ENCODE peak calls at places on chromosomes 13 and 19, in six cellular contexts. B is hypothalamus, A is NCI-H1436, U is EL, E is psoas muscle, X is neural crest cell. W is an unnamed sample.

GRCh38 chr13:40385858-40386180 is 280.6 kb downstream of the FOXO1 start:
- DNase-seq in B (no peak), A (no peak), U (no peak), E (no peak), X (no peak), W (no peak)

GRCh38 chr13:24127116-24127631 is 33.3 kb upstream of the SPATA13 start:
- DNase-seq in B (no peak), A (no peak), U (no peak), E (no peak), X (no peak), W (peak)

GRCh38 chr19:4503224-4504170 is 14.8 kb downstream of the PLIN4 start:
- DNase-seq in B (no peak), A (no peak), U (no peak), E (no peak), X (no peak), W (no peak)

GRCh38 chr13:40388617-40389016 is 277.8 kb downstream of the FOXO1 start:
- DNase-seq in B (no peak), A (no peak), U (peak), E (no peak), X (no peak), W (peak)

GRCh38 chr19:47232422-47233211 is 1.6 kb upstream of the BBC3 start:
- DNase-seq in B (no peak), A (no peak), U (peak), E (no peak), X (no peak), W (peak)

GRCh38 chr19:48271531-48272151 is 1.8 kb downstream of the ZNF114 start:
- DNase-seq in B (peak), A (peak), U (peak), E (peak), X (peak), W (no peak)

GRCh38 chr13:30157616-30157993 is 149.7 kb downstream of the KATNAL1 start:
- DNase-seq in B (no peak), A (no peak), U (no peak), E (no peak), X (no peak), W (no peak)

GRCh38 chr13:101709952-101710351 is 257.5 kb downstream of the ITGBL1 start:
- DNase-seq in B (no peak), A (no peak), U (no peak), E (no peak), X (no peak), W (no peak)

GRCh38 chr13:98240974-98241373 is 63.9 kb upstream of the RNF113B start:
- DNase-seq in B (no peak), A (no peak), U (no peak), E (no peak), X (no peak), W (no peak)

GRCh38 chr13:27583645-27584044 is 36.7 kb downstream of the LNX2 start:
- DNase-seq in B (no peak), A (no peak), U (peak), E (no peak), X (no peak), W (peak)

GRCh38 chr13:108987945-108988344 is 358.5 kb downstream of the MYO16 start:
- DNase-seq in B (no peak), A (no peak), U (no peak), E (no peak), X (no peak), W (no peak)

GRCh38 chr13:111177081-111177711 is 62.1 kb downstream of the ARHGEF7 start:
- DNase-seq in B (peak), A (no peak), U (no peak), E (peak), X (no peak), W (peak)

GRCh38 chr19:2043269-2043641 is 7.8 kb downstream of the MKNK2 start:
- DNase-seq in B (peak), A (no peak), U (no peak), E (no peak), X (no peak), W (no peak)

GRCh38 chr13:98293570-98294142 is 116.6 kb upstream of the RNF113B start:
- DNase-seq in B (no peak), A (no peak), U (peak), E (no peak), X (no peak), W (no peak)

W was measured in HT1080.